ENCODE peak calls at places on chromosome 7, in six cellular contexts. K is CD8-positive, alpha-beta T cell; I is cardiac fibroblast; P is IMR-90; M is neural progenitor cell; E is thoracic aorta. O is an unnamed sample.

GRCh38 chr7:44914992-44915607 is 29.8 kb upstream of the PURB start:
- DNase-seq in K (peak), I (no peak), P (no peak), M (no peak), E (no peak), O (no peak)

GRCh38 chr7:1853619-1854520 is 183.8 kb downstream of the ELFN1 start:
- DNase-seq in K (no peak), I (no peak), P (no peak), M (peak), E (no peak), O (no peak)

GRCh38 chr7:23514755-23515154 is 17.0 kb downstream of the TRA2A start:
- DNase-seq in K (no peak), I (no peak), P (no peak), M (no peak), E (no peak), O (no peak)

GRCh38 chr7:27972272-27972671 is 208.3 kb downstream of the JAZF1 start:
- DNase-seq in K (peak), I (no peak), P (no peak), M (no peak), E (no peak), O (no peak)

GRCh38 chr7:2000153-2000687 is 232.5 kb downstream of the MAD1L1 start:
- DNase-seq in K (no peak), I (no peak), P (no peak), M (no peak), E (no peak), O (no peak)

GRCh38 chr7:104096683-104097082 is 107.2 kb upstream of the RELN start:
- DNase-seq in K (no peak), I (peak), P (peak), M (peak), E (no peak), O (peak)

GRCh38 chr7:151135525-151135845 is 32.0 kb downstream of the GBX1 start:
- DNase-seq in K (no peak), I (no peak), P (no peak), M (no peak), E (no peak), O (no peak)

GRCh38 chr7:115135769-115136410 is 214.0 kb downstream of the MDFIC start:
- DNase-seq in K (no peak), I (no peak), P (no peak), M (peak), E (no peak), O (no peak)

GRCh38 chr7:74138945-74139843 is 35.0 kb upstream of the EIF4H start:
- DNase-seq in K (no peak), I (no peak), P (no peak), M (peak), E (no peak), O (no peak)

DNA sequence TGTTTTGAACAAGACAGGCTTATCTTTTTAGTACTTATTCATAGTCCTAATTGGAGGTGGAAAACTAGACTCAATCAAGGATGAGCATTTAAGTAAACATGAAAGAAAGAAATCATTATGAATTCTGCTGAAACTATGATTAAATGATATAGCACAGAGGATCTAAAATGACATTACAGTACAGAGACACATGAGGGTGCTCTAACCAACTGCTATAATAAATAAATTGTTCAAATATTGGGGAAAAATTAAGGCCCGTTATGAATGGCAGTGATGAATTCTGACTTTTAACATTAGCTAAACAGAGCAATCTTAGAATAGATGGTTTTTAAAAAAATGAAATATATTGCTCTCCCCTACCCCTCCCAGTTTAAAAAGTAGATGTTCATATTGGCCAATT is 10.3 kb downstream of the WNT2 start:
- DNase-seq in K (no peak), I (peak), P (peak), M (no peak), E (no peak), O (no peak)
- TF ChIP-seq CTCF in K (no peak), I (peak), P (peak), M (peak), E (no peak), O (no peak)

DNA sequence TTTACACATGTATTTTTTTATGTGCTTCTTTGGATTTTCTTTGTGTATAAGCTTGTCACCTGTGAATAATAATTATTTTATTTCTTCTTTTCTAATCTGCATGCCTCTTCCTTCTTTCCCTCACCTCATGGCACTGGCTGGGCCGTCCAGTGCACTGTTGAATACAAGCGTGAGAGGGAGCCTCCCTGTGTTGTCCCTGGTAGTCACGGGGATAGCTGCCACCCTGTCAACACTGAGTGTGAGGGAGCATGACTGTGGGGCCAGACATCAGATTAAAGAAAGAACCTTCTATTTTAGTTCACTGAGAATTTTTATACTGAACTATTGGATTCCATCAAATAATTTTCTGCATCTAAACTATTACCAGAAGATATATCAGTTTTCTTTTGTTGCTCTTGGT is 187.9 kb downstream of the CDC14C start:
- DNase-seq in K (no peak), I (no peak), P (no peak), M (no peak), E (no peak), O (no peak)
- TF ChIP-seq CTCF in K (no peak), I (no peak), P (no peak), M (no peak), E (no peak), O (no peak)

DNA sequence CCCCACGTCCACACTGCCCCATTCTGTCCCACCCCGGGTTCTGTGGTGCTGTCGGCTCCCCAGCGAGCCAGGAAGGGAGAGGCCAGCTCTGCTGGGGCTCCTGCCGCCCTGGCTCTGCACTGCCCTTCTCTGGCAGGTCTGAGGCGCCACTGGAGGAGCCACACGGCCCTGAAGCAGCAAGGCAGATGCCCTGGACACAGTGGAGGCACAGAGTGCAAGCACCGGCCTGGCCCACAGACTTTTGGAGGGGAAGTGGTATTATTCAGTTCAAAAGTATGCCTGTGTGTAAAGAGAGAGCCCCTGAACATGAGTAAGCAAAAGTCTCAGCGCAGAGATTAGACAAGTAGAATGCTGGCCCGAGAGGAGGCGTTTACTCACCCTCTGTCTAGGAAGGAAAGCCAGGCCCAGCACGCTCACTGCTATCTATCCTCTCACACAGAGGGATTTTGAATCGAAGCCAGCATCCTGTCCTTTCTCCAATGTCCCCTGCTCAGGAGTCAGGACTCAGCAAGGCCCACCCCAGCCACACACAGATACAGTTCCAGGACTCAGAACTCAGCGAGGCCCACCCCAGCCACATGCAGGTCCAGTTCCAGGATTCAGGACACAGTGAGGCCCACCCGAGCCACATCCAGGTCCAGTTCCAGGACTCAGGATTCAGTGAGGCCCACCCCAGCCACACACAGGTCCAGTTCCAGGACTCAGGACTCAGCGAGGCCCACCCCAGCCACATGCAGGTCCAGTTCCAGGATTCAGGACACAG is 115.0 kb downstream of the EGFR start:
- DNase-seq in K (no peak), I (peak), P (peak), M (no peak), E (peak), O (no peak)
- TF ChIP-seq CTCF in K (no peak), I (no peak), P (peak), M (no peak), E (no peak), O (no peak)

DNA sequence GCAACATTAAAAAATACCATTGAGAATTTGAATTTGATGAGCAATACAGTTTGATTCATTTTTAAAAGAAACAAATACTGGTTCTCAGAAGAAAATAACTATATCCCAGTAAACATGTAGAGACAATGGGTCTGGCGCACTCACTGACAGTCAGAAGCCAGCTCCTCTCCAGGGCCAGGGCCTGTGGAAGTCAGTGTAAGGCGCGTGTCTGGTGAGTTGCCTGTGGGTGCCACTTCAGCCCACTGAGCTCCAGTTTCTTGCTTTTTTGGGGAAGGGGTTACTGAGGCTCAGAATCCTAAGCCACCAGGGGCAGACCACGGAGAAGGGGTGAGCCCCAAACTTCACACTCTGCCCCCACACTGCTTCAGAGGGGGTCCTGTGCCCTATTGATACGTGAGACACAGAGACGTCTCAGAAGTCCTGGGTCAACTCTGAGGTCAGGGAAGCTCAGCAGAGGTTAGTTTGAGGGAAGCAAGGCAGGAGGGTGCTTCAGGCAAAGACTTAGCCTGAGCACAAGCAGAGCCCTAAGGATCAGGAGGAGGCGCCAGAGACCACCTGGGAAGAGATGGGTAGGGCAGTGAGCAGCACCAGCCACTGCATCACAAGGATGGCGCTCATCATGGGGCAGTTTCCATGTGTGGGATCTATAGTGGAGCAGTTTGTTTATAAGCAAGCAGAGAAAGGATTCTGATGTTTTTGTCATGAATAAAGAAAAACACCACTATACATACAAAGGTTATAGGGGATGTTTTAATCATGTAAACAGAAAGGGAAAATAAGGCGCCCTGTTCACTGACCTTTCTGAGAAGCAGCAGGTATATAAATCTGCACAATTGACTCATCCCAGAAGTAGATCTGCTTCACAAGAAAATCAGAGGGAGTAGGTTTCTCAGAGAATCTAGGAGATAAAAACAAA is 95.7 kb downstream of the PKD1L1 start:
- DNase-seq in K (no peak), I (peak), P (no peak), M (peak), E (no peak), O (peak)
- TF ChIP-seq CTCF in K (no peak), I (peak), P (peak), M (peak), E (no peak), O (no peak)

GRCh38 chr7:47571355-47572100 is 10.4 kb downstream of the TNS3 start:
- DNase-seq in K (no peak), I (peak), P (peak), M (no peak), E (peak), O (no peak)
- TF ChIP-seq CTCF in K (no peak), I (no peak), P (no peak), M (no peak), E (peak), O (no peak)

DNA sequence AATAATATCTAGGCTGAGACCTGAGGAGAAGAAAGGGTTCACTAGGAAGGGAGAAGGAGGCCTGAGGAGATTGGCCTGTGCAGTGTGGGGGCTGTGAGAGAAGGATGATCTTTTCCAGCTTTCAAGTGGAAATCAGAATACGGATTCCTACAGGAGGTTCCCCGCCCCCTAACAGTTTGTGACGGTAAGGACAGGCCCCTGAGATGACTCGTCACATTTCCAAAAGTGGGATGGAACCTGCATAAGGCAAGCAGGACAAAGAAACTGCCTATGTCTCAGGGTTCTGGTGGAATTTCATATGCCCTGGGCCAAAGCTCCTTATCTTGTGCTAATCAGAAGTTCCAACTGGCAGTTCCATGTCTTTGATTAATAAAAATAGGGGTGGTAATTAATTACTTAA is 275.6 kb downstream of the SNX10 start:
- DNase-seq in K (no peak), I (no peak), P (no peak), M (no peak), E (no peak), O (no peak)
- TF ChIP-seq CTCF in K (no peak), I (no peak), P (no peak), M (no peak), E (no peak), O (no peak)

GRCh38 chr7:24881622-24882021 is 98.4 kb downstream of the OSBPL3 start:
- DNase-seq in K (no peak), I (no peak), P (no peak), M (no peak), E (no peak), O (peak)
- TF ChIP-seq CTCF in K (no peak), I (no peak), P (peak), M (no peak), E (no peak), O (no peak)